ENCODE peak calls at places on chromosomes 6 and 20, in four cellular contexts. F is astrocyte of the spinal cord, G is NT2/D1, C is body of pancreas. U is an unnamed sample.

GRCh38 chr6:157196391-157196790 is 126.9 kb downstream of the TMEM242 start:
- DNase-seq in C (no peak), G (no peak), F (no peak), U (no peak)

GRCh38 chr20:64242797-64243475 is 12.6 kb upstream of the PCMTD2 start:
- DNase-seq in C (no peak), G (no peak), F (no peak), U (no peak)

GRCh38 chr20:61898405-61898804 is 167.3 kb downstream of the TAF4 start:
- DNase-seq in G (no peak), F (no peak), C (no peak), U (no peak)

GRCh38 chr6:14464716-14465115 is 347.1 kb downstream of the CD83 start:
- DNase-seq in G (no peak), C (no peak), F (no peak), U (no peak)

GRCh38 chr6:27847706-27848105 is 64.5 kb downstream of the OR2B2 start:
- DNase-seq in C (no peak), F (no peak), G (no peak), U (no peak)

GRCh38 chr6:132401120-132401940 is at the start of gene MOXD1:
- DNase-seq in F (no peak), G (no peak), C (peak), U (peak)

GRCh38 chr6:137589067-137589848 is 95.1 kb upstream of the OLIG3 start:
- DNase-seq in C (no peak), G (peak), F (peak), U (no peak)

GRCh38 chr6:161366301-161366953 is 92.6 kb upstream of the AGPAT4 start:
- DNase-seq in F (no peak), C (no peak), G (no peak), U (no peak)

GRCh38 chr20:62479218-62479617 is 3.4 kb upstream of the GATA5 start:
- DNase-seq in G (no peak), C (no peak), F (no peak), U (peak)

GRCh38 chr6:105087571-105088211 is 92.1 kb downstream of the POPDC3 start:
- DNase-seq in C (peak), F (peak), G (peak), U (peak)

GRCh38 chr20:10427060-10427692 is 6.8 kb downstream of the MKKS start:
- DNase-seq in G (no peak), C (peak), F (peak), U (peak)

GRCh38 chr6:135002229-135002844 is 52.3 kb downstream of the HBS1L start:
- DNase-seq in G (no peak), C (no peak), F (peak), U (no peak)

GRCh38 chr6:13494137-13494536 is 6.7 kb upstream of the GFOD1 start:
- DNase-seq in G (no peak), F (no peak), C (no peak), U (no peak)

GRCh38 chr20:61628901-61629300 is 376.8 kb downstream of the CDH4 start:
- DNase-seq in G (no peak), F (peak), C (no peak), U (no peak)

DNA sequence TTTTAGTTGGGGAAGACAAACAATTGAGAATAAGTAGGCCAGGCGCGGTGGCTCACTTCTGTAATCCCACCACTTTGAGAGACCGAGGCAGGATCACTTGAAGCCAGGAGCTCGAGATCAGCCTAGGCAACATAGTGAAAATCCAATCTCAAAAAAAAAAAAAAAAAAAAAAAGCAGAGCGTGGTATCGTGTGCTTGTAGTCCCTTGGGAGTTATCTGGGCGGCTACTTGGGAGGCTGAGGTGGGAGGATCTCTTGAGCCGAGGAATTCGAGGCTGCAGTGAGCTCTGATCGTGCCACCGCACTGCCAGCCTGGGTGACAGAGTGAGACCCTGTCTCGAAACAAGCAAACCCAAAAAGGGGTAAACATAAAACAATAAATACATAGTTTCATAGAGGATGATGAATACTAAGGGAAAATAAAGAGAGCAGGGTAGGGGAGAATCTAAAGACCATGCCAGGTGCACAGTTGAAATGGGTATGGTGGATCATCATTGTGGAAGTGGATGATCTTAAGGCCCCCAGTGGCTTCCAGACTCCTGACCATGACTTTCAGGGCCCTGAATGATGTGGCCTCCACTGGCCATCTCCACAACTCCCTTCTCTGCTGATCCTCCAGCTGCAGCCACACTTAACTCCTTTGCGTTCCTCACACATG is 947 bp downstream of the POFUT1 start:
- DNase-seq in G (no peak), C (no peak), F (no peak), U (no peak)
- H3K4me3 ChIP-seq in G (peak), C (peak), F (peak), U (peak)

GRCh38 chr6:158358450-158359077 is 46.3 kb downstream of the TULP4 start:
- DNase-seq in G (no peak), F (no peak), C (peak), U (peak)

GRCh38 chr6:158354509-158354877 is 42.2 kb downstream of the TULP4 start:
- DNase-seq in C (no peak), F (no peak), G (no peak), U (no peak)

GRCh38 chr6:158353851-158354508 is 41.7 kb downstream of the TULP4 start:
- DNase-seq in G (no peak), F (peak), C (no peak), U (no peak)

GRCh38 chr6:158356586-158357546 is 44.6 kb downstream of the TULP4 start:
- DNase-seq in G (no peak), C (no peak), F (no peak), U (no peak)

DNA sequence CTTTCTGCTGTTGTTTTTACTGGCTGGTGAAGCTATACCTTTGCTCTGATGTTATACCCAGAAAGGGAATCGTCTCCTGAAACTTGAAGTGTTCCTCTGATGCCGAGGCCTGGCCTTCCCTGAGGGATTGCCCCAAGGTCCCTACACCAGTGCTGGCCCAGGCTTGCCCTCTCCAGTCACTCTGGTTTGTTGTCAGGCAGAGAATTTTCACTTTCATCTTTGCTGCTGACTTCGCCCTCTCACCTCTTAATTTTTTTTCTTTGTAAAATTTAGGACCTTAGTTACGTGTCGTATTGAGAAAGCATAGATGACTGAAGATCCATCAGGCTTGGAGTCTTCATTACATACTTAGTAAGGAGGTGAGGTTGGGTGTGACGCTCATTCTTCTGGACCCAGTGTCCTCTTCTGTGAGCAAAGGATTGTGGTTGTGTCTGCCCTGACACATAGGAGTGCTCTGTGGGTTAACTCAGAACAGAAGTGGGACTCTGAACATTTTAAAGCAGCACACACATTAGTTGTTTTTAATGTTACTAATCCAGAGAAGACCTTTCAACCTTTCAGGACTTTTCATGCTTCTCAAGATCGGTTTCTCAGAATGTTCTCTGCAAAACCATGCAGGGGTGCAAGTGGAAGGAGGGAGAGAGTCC is 45.4 kb downstream of the TULP4 start:
- DNase-seq in F (no peak), C (no peak), G (no peak), U (no peak)
- H3K4me3 ChIP-seq in F (no peak), C (no peak), G (no peak), U (no peak)

GRCh38 chr20:52103469-52103910 is 88.1 kb downstream of the ZFP64 start:
- DNase-seq in C (no peak), G (peak), F (peak), U (no peak)

GRCh38 chr20:52105573-52106422 is 85.8 kb downstream of the ZFP64 start:
- DNase-seq in F (peak), C (no peak), G (peak), U (no peak)

GRCh38 chr20:52103911-52104545 is 87.6 kb downstream of the ZFP64 start:
- DNase-seq in C (no peak), F (peak), G (peak), U (no peak)

GRCh38 chr20:52104546-52105044 is 87.0 kb downstream of the ZFP64 start:
- DNase-seq in C (no peak), G (peak), F (peak), U (no peak)

DNA sequence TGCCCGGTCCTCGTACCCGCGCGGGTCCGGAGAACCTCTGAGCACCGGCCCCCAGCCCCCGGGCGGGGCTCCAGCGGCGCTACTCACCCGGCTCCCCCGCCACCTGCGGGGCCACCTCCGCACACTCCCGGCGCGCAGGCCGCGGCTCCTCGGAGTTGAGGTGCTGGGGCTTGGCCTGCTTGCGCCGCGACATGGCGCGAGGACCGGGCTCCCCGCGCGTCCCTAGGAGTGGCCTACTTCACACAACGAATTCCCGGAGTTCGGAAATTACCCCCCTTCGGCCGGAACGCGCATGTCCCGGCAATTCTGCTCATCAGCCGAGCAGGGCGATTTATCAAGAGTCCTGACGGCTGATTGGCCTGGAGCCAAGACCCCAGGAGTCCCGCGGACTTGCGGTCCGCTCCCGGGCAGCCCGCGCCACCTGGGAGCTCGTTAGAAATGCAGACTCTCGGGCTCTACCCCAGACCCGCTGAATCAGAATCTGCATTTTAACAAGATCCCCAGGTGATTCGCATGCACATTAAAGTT is 86.5 kb downstream of the ZFP64 start:
- DNase-seq in F (peak), C (peak), G (peak), U (peak)
- H3K4me3 ChIP-seq in F (peak), C (no peak), G (peak), U (no peak)

GRCh38 chr6:33860706-33861474 is 57.1 kb upstream of the MLN start:
- DNase-seq in F (no peak), C (no peak), G (no peak), U (no peak)
- H3K4me3 ChIP-seq in F (no peak), C (no peak), G (no peak), U (no peak)

DNA sequence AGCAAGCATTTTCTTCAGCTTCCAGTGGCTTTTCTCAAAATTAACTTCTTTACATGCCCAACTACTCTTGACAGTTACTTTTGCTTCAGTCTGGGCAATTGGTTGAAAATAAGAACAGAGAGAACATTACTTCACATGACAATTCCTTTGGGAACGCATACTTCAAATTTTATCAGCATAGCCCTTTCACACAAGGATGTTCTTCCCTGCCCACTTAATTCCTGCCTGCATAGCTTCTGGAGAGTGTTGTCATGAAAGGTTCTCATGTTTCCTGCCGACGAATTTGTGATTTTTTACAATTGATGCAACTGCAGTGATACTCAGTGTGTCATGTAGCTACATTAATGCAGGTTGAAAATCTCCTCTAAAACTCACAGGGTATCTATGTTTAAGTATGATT is 22.0 kb upstream of the SNRNP48 start:
- DNase-seq in F (peak), C (no peak), G (no peak), U (no peak)
- H3K4me3 ChIP-seq in F (no peak), C (no peak), G (no peak), U (no peak)

GRCh38 chr6:53046274-53046673 is 18.9 kb upstream of the FBXO9 start:
- DNase-seq in F (no peak), C (no peak), G (no peak), U (no peak)

GRCh38 chr6:53044572-53044971 is 20.6 kb upstream of the FBXO9 start:
- DNase-seq in G (no peak), C (no peak), F (no peak), U (no peak)

GRCh38 chr6:53049389-53049788 is 15.8 kb upstream of the FBXO9 start:
- DNase-seq in F (no peak), C (no peak), G (no peak), U (no peak)

GRCh38 chr6:53044071-53044470 is 21.1 kb upstream of the FBXO9 start:
- DNase-seq in C (no peak), F (peak), G (no peak), U (no peak)

GRCh38 chr6:53048431-53049195 is 16.6 kb upstream of the FBXO9 start:
- DNase-seq in F (peak), G (no peak), C (no peak), U (no peak)
- H3K4me3 ChIP-seq in F (no peak), G (no peak), C (no peak), U (peak)

GRCh38 chr6:39843305-39844020 is 51.3 kb downstream of the DAAM2 start:
- DNase-seq in C (no peak), F (no peak), G (no peak), U (no peak)

GRCh38 chr6:39848171-39848570 is 56.0 kb downstream of the DAAM2 start:
- DNase-seq in C (no peak), G (no peak), F (no peak), U (no peak)

GRCh38 chr6:39847216-39847615 is 55.0 kb downstream of the DAAM2 start:
- DNase-seq in G (no peak), F (no peak), C (peak), U (no peak)

GRCh38 chr6:39841923-39842322 is 49.7 kb downstream of the DAAM2 start:
- DNase-seq in C (no peak), G (no peak), F (no peak), U (no peak)

GRCh38 chr6:39844866-39845265 is 52.7 kb downstream of the DAAM2 start:
- DNase-seq in F (no peak), G (no peak), C (no peak), U (no peak)
- H3K4me3 ChIP-seq in F (no peak), G (no peak), C (no peak), U (no peak)

GRCh38 chr6:118784641-118785164 is 109.2 kb upstream of the ASF1A start:
- DNase-seq in F (no peak), G (no peak), C (no peak), U (no peak)

GRCh38 chr6:118785601-118786000 is 108.4 kb upstream of the ASF1A start:
- DNase-seq in C (no peak), G (no peak), F (no peak), U (no peak)

GRCh38 chr6:118788702-118789101 is 105.2 kb upstream of the ASF1A start:
- DNase-seq in G (no peak), C (no peak), F (no peak), U (no peak)

GRCh38 chr6:118787746-118788419 is 106.1 kb upstream of the ASF1A start:
- DNase-seq in G (no peak), C (no peak), F (no peak), U (peak)

DNA sequence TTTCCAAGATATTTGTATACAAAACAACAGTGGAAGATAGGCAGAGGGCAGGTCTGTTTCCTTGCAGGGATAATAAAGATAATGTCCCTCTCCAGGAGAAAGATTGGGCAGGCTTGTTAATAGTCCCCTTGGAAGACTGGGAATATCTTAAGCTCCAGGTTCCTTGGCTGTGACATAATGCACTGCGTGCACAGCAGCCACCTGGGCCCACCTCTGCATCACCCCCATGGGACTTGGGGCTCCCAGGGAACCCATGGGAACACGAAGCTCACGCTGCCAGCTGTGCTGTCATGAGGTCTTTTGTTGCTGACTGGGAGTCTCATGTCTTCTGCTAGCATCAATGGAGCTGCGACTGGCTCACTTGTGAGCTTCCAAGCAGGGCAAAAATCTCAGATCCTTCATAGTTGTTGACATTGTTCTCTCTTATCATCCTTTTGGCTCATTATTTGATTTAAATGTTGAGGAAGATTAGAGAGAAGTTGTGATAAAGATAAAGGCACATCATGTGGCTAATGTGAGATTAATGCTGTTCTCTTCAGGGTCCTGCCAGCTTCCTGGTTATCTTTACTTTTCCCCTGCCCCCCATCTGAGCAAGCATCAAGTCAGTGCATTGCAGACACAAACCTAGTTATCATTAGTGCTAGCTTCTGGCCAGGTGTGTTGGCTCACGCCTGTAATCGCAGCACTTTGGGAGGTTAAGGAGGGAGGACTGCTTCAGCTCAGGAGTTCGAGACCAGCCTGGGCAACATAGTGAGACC is 107.1 kb upstream of the ASF1A start:
- DNase-seq in F (no peak), G (no peak), C (no peak), U (no peak)
- H3K4me3 ChIP-seq in F (no peak), G (no peak), C (no peak), U (no peak)

DNA sequence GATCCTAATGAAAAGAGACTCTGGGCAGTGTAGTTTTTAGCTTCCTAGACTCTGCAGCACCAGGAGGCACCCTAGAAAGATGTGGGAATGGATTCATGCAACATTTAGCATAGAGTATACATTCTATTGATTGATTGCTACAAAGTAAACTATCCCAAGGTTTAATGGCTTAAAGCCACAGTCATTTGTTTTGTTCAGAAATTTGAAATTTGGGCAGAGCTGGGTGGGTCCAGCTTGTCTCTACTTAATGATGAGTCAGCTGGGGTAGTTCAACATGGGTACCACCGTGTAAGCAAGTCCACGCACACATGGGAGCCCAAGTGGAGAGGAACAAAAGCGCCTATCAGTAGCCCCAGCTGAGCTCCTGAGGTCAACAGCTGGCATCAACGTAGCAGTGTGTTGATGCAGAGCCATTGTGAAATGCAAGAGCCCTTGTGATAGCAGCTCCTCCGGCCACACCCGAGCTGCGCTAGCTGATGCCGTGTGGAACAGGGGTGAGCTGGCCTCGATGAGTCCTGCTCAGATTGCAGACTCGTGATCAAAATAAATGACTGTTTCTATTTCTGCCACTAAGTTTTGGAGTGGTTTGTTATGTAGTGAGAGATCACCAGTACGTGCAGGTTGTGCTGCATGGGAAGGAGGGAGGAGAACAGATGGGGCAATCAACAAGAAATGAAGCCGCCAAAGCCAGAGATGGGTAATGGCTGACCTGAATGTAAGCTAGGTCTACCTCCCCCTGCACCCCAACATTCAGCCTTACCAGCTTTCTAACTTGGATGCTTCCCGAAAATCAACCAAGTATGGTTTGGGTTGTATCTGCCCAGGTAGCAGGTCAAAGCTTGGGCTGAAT is 45.7 kb upstream of the TRAF3IP2 start:
- DNase-seq in F (no peak), C (no peak), G (no peak), U (no peak)
- H3K4me3 ChIP-seq in F (no peak), C (no peak), G (no peak), U (no peak)

DNA sequence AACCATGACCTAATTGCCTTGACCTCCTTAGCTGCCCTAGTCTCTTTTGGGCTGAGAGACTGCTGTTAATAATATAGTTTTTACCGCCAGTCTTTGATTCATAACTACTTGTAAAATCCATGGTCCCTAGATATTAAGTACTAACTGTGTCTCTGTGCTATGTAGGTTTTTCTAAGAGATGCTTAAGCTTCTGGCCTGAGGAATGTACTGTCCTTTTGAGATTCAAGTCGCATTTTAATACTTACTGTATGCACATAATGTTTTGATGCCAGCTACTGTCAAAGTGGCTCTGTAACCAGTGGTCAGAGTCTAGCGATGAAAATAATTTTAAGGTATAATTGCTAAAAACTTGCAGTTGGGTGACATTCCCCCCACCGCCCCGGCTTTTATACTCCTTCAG is 2.1 kb downstream of the AKAP12 start:
- DNase-seq in G (no peak), C (no peak), F (peak), U (no peak)
- H3K4me3 ChIP-seq in G (peak), C (no peak), F (peak), U (no peak)